ENCODE peak calls at places on chromosomes 12 and 14, in seven cellular contexts. S is IMR-90, F is mesenchymal stem cell, J is H1, C is mesendoderm, L is neuronal stem cell, X is H9. P is an unnamed sample.

GRCh38 chr12:91986084-91986483 is 159.6 kb downstream of the BTG1 start:
- DNase-seq in X (no peak), S (peak), C (peak), F (peak), L (peak), J (no peak), P (peak)

GRCh38 chr12:95336387-95337067 is 118.9 kb downstream of the VEZT start:
- DNase-seq in J (peak), C (peak), X (peak), F (peak), S (peak), L (peak), P (no peak)

GRCh38 chr12:66352899-66353298 is 50.6 kb downstream of the HELB start:
- DNase-seq in C (no peak), L (no peak), F (no peak), S (no peak), X (no peak), J (no peak), P (no peak)

GRCh38 chr12:92899388-92900001 is 29.6 kb downstream of the EEA1 start:
- DNase-seq in L (no peak), J (peak), F (peak), X (no peak), C (peak), S (peak), P (peak)

GRCh38 chr12:68080577-68080976 is 79.0 kb downstream of the IFNG start:
- DNase-seq in F (no peak), J (no peak), C (peak), S (no peak), L (peak), X (peak), P (no peak)

GRCh38 chr12:122089080-122089479 is 10.5 kb downstream of the MLXIP start:
- DNase-seq in L (no peak), S (no peak), J (no peak), X (no peak), C (no peak), F (no peak), P (no peak)

GRCh38 chr12:49655595-49656236 is 32.4 kb downstream of the PRPF40B start:
- DNase-seq in S (no peak), C (no peak), J (no peak), X (no peak), L (no peak), F (no peak), P (no peak)

GRCh38 chr12:121089813-121090430 is 42.8 kb upstream of the P2RX7 start:
- DNase-seq in X (no peak), J (no peak), L (no peak), S (no peak), C (no peak), F (no peak), P (no peak)

GRCh38 chr12:89040146-89040964 is 311.9 kb downstream of the DUSP6 start:
- DNase-seq in S (peak), X (peak), C (no peak), J (no peak), F (no peak), L (no peak), P (no peak)

GRCh38 chr12:111100003-111100402 is 179.6 kb upstream of the MYL2 start:
- DNase-seq in X (no peak), J (no peak), C (no peak), S (no peak), L (no peak), F (no peak), P (no peak)

GRCh38 chr12:104370989-104371870 is 67.7 kb downstream of the EID3 start:
- DNase-seq in J (peak), C (peak), X (peak), S (peak), L (no peak), F (no peak), P (peak)

GRCh38 chr14:102907303-102907844 is 15.1 kb upstream of the AMN start:
- DNase-seq in C (no peak), S (no peak), X (no peak), L (no peak), J (no peak), F (no peak), P (no peak)

GRCh38 chr14:95979339-95980042 is 59.7 kb upstream of the C14orf132 start:
- DNase-seq in X (peak), F (no peak), L (no peak), S (no peak), C (peak), J (peak), P (no peak)

GRCh38 chr12:116244474-116245090 is 32.9 kb downstream of the MED13L start:
- DNase-seq in S (no peak), J (no peak), L (no peak), X (peak), F (no peak), C (peak), P (no peak)

GRCh38 chr12:18718462-18718861 is 19.4 kb downstream of the PLCZ1 start:
- DNase-seq in F (no peak), S (no peak), C (no peak), J (no peak), L (no peak), X (no peak), P (peak)

GRCh38 chr12:51227962-51228361 is 10.1 kb upstream of the POU6F1 start:
- DNase-seq in X (no peak), C (no peak), S (no peak), F (no peak), J (no peak), L (no peak), P (no peak)

GRCh38 chr12:54411398-54412241 is 7.4 kb downstream of the ITGA5 start:
- DNase-seq in F (peak), C (no peak), X (peak), J (no peak), S (peak), L (no peak), P (peak)

GRCh38 chr12:225012-225411 is 11.1 kb upstream of the SLC6A12 start:
- DNase-seq in S (no peak), F (no peak), J (no peak), X (peak), L (no peak), C (no peak), P (no peak)

GRCh38 chr14:22502007-22502406 is 87.0 kb downstream of the DAD1 start:
- DNase-seq in S (no peak), X (no peak), J (no peak), F (no peak), C (no peak), L (no peak), P (peak)

GRCh38 chr14:64947710-64948611 is 5.4 kb upstream of the GPX2 start:
- DNase-seq in S (no peak), C (no peak), X (no peak), F (no peak), J (no peak), L (no peak), P (no peak)

GRCh38 chr12:46450279-46450748 is 77.7 kb upstream of the SLC38A2 start:
- DNase-seq in F (no peak), X (no peak), S (no peak), C (no peak), J (no peak), L (no peak), P (no peak)

GRCh38 chr12:52243774-52244614 is 11.0 kb downstream of the KRT7 start:
- DNase-seq in J (no peak), S (peak), F (peak), L (no peak), X (no peak), C (no peak), P (peak)

GRCh38 chr12:121796855-121797751 is 3.6 kb upstream of the RHOF start:
- DNase-seq in J (peak), L (peak), X (peak), S (peak), C (peak), F (peak), P (peak)

GRCh38 chr12:120229583-120230325 is 28.8 kb upstream of the RPLP0 start:
- DNase-seq in J (no peak), F (peak), S (no peak), X (peak), L (no peak), C (peak), P (peak)

GRCh38 chr12:84919271-84919670 is 6.7 kb upstream of the SLC6A15 start:
- DNase-seq in X (no peak), C (no peak), F (no peak), L (no peak), S (peak), J (no peak), P (no peak)

GRCh38 chr12:22459872-22460490 is 84.4 kb downstream of the C2CD5 start:
- DNase-seq in F (peak), X (no peak), C (peak), S (peak), L (peak), J (no peak), P (peak)

GRCh38 chr14:39266589-39266870 is 32.8 kb downstream of the MIA2 start:
- DNase-seq in S (peak), C (peak), L (no peak), J (peak), F (no peak), X (no peak), P (peak)

GRCh38 chr14:36028218-36028617 is 148.3 kb downstream of the PTCSC3 start:
- DNase-seq in L (no peak), F (no peak), J (no peak), S (no peak), X (no peak), C (peak), P (no peak)

GRCh38 chr12:6921996-6922935 is 5.5 kb upstream of the ATN1 start:
- DNase-seq in S (no peak), F (no peak), L (no peak), X (no peak), C (peak), J (no peak), P (no peak)

GRCh38 chr12:6921539-6921938 is 6.2 kb upstream of the ATN1 start:
- DNase-seq in F (no peak), C (no peak), X (no peak), J (no peak), L (no peak), S (no peak), P (no peak)

GRCh38 chr12:6916426-6917200 is 2.2 kb downstream of the ENO2 start:
- DNase-seq in F (no peak), J (no peak), X (no peak), C (no peak), L (no peak), S (no peak), P (no peak)

GRCh38 chr12:6917491-6918231 is 3.3 kb downstream of the ENO2 start:
- DNase-seq in C (peak), J (no peak), L (no peak), F (no peak), X (no peak), S (peak), P (no peak)

DNA sequence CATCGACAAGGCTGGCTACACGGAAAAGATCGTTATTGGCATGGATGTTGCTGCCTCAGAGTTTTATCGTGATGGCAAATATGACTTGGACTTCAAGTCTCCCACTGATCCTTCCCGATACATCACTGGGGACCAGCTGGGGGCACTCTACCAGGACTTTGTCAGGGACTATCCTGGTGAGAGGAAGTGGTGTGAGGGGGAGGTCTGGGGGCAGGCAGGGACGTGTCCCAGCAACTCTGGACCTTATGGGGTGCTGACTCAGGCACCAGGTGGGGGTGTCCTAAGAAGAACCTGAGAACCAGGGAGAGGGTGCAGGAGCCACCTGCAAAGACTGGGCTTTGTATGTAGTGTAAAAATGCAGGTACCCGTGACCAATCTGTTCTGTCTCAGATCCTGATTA is 5.2 kb downstream of the ENO2 start:
- DNase-seq in J (no peak), F (no peak), L (no peak), S (no peak), C (no peak), X (no peak), P (no peak)
- H3K9ac ChIP-seq in J (no peak), F (no peak), L (no peak), S (no peak), C (no peak), X (no peak), P (no peak)

DNA sequence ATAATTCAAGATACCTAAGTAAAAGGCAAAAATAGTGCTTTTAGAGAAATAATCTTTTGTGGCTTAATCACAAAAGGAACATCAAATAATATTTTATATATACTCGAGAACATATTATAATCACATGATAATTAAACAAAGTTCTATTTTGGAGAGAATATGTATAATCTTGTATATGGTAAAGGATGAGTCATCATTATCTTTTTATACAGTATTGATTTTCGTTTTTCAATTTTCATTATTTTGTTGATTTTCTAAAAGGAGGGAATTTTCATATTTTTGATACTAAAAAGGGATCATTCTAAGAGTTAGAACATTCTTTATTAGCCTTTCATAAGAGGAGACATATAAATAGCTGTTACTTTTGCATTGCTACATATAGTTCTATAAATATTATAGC is 77.3 kb upstream of the TTC7B start:
- DNase-seq in L (no peak), C (no peak), F (no peak), X (no peak), J (no peak), S (no peak), P (no peak)
- H2BK5ac ChIP-seq in L (no peak), C (no peak), F (no peak), X (no peak), J (no peak), S (no peak), P (no peak)

DNA sequence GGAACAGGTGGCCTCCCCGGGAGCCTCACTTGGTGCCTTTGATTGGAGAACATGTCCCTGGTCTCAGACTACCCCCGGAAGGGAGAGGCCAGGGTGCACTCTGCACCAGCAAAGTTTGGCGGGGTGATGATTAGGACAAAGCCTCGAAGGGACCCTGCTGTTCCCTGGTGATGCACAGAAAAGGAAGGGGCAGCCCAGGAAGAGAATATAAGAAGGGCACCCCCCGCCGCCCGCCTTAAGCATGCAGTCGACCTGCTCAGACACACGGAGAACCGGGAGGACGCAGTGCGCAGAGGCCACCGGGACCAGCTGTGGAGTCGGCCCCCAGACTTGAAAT is 6.9 kb downstream of the SCARB1 start:
- DNase-seq in L (no peak), C (no peak), J (no peak), X (no peak), F (no peak), S (no peak), P (no peak)
- H3K4me2 ChIP-seq in L (no peak), C (no peak), J (no peak), X (no peak), F (no peak), S (no peak), P (no peak)

DNA sequence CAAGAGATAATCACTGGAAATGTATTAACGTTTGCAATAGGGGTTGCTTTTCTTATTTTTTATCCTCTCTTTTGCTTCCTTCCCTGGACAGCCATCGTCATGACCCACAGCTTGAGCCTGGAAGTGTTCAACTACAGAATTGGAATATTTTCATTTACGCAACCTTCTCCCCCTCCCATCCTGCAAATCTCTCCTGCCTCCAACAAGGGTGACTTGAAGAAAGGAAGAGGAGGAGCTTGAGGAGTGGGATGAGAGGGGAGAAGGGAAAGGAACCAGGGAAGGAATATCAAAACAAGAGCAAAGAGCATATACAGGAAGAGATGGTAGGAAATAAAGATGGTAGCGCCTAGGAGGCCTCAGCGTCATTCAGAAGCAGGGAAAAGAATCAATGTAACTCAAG is 1.6 kb upstream of the MANSC4 start:
- DNase-seq in S (peak), C (peak), J (no peak), F (peak), X (no peak), L (no peak), P (no peak)
- H3K9ac ChIP-seq in S (peak), C (peak), J (no peak), F (peak), X (no peak), L (no peak), P (no peak)

GRCh38 chr12:16020034-16020433 is 108.9 kb downstream of the DERA start:
- DNase-seq in C (no peak), X (no peak), J (no peak), F (no peak), L (no peak), S (no peak), P (no peak)
- H2BK5ac ChIP-seq in C (no peak), X (no peak), J (no peak), F (no peak), L (no peak), S (no peak), P (no peak)

GRCh38 chr12:128052341-128052740 is 214.6 kb upstream of the TMEM132C start:
- DNase-seq in L (no peak), X (no peak), S (no peak), C (no peak), J (no peak), F (no peak), P (no peak)

GRCh38 chr12:128056299-128056885 is 210.6 kb upstream of the TMEM132C start:
- DNase-seq in X (peak), C (peak), F (no peak), L (no peak), S (no peak), J (no peak), P (no peak)

GRCh38 chr12:128057586-128057985 is 209.4 kb upstream of the TMEM132C start:
- DNase-seq in L (no peak), C (no peak), J (no peak), X (no peak), S (no peak), F (no peak), P (no peak)

GRCh38 chr12:128052777-128053176 is 214.2 kb upstream of the TMEM132C start:
- DNase-seq in X (no peak), S (no peak), F (no peak), L (no peak), C (no peak), J (no peak), P (no peak)

DNA sequence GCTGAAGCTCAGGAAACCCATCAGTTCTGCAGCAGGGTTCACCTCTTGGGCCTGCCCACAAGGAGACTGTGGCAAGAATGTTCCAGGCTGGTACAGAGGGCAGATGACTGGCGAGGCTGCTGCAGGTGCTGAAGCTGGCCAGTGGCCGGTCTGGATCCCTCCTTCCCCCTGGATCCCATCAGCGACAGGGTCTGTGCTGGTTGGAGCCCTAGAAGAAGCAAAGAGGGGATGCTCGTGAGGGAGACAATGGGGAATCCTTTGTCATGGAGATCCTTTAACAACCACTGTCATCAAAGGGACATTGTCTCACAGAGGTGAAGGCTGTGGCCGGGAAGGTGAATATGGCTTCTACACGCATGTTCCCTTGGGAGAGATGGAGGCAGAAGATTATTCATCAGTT is 211.4 kb upstream of the TMEM132C start:
- DNase-seq in J (peak), F (no peak), S (no peak), C (no peak), X (peak), L (no peak), P (no peak)
- H3K4me2 ChIP-seq in J (peak), F (no peak), S (no peak), C (no peak), X (no peak), L (no peak), P (no peak)